ENCODE peak calls at places on chromosome 22, in six cellular contexts. L, G, H, E, Q and D are unnamed samples.
A peak's percentile ranks its signal among the peaks of the same experiment; 100 is the strongest.

GRCh38 chr22:19464975-19465374 is 14.0 kb downstream of the UFD1 start:
- DNase-seq in L (no peak), G (no peak), H (no peak), E (no peak), Q (no peak), D (no peak)

GRCh38 chr22:27045103-27045940 is 387.9 kb downstream of the MIAT start:
- DNase-seq in L (peak; percentile 7), G (no peak), H (peak; percentile 73), E (peak; percentile 74), Q (no peak), D (peak; percentile 36)

GRCh38 chr22:35057155-35057554 is 8.8 kb upstream of the ISX start:
- DNase-seq in L (no peak), G (no peak), H (no peak), E (no peak), Q (no peak), D (no peak)

GRCh38 chr22:41636467-41636866 is 15.4 kb downstream of the XRCC6 start:
- DNase-seq in L (peak; percentile 19), G (no peak), H (no peak), E (peak; percentile 87), Q (no peak), D (peak; percentile 30)

GRCh38 chr22:39543095-39543494 is 10.5 kb upstream of the RPS19BP1 start:
- DNase-seq in L (no peak), G (no peak), H (peak; percentile 38), E (peak; percentile 64), Q (no peak), D (peak; percentile 32)

GRCh38 chr22:22882033-22882717 is 5.4 kb upstream of the IGLL5 start:
- DNase-seq in L (no peak), G (no peak), H (no peak), E (peak; percentile 23), Q (no peak), D (no peak)

GRCh38 chr22:49614966-49615965 is 212.4 kb downstream of the BRD1 start:
- DNase-seq in L (no peak), G (no peak), H (no peak), E (no peak), Q (no peak), D (no peak)

GRCh38 chr22:37784829-37785495 is 22.8 kb upstream of the GCAT start:
- DNase-seq in L (no peak), G (no peak), H (no peak), E (no peak), Q (no peak), D (no peak)

GRCh38 chr22:49299821-49300231 is 527.8 kb downstream of the BRD1 start:
- DNase-seq in L (no peak), G (no peak), H (no peak), E (no peak), Q (no peak), D (no peak)

GRCh38 chr22:27609411-27610029 is 192.0 kb downstream of the MN1 start:
- DNase-seq in L (no peak), G (peak; percentile 35), H (no peak), E (no peak), Q (no peak), D (no peak)

GRCh38 chr22:27323646-27324045 is 477.9 kb downstream of the MN1 start:
- DNase-seq in L (no peak), G (no peak), H (no peak), E (no peak), Q (no peak), D (no peak)

GRCh38 chr22:21587803-21588611 is 20.5 kb downstream of the UBE2L3 start:
- DNase-seq in L (peak; percentile 16), G (no peak), H (peak; percentile 66), E (no peak), Q (peak; percentile 78), D (peak; percentile 67)

GRCh38 chr22:35687461-35687860 is 30.2 kb upstream of the APOL5 start:
- DNase-seq in L (no peak), G (no peak), H (no peak), E (no peak), Q (no peak), D (no peak)

GRCh38 chr22:29385748-29386147 is 2.6 kb downstream of the AP1B1 start:
- DNase-seq in L (no peak), G (no peak), H (no peak), E (no peak), Q (peak; percentile 64), D (no peak)

GRCh38 chr22:21738081-21738480 is 2.5 kb upstream of the YPEL1 start:
- DNase-seq in L (no peak), G (no peak), H (no peak), E (no peak), Q (no peak), D (no peak)

GRCh38 chr22:49555526-49555925 is 272.1 kb downstream of the BRD1 start:
- DNase-seq in L (no peak), G (no peak), H (no peak), E (no peak), Q (no peak), D (no peak)

GRCh38 chr22:20015187-20015625 is 1.4 kb downstream of the ARVCF start:
- DNase-seq in L (no peak), G (no peak), H (no peak), E (no peak), Q (no peak), D (no peak)

GRCh38 chr22:42990131-42990838 is 24.7 kb downstream of the PACSIN2 start:
- DNase-seq in L (peak; percentile 89), G (no peak), H (peak; percentile 86), E (peak; percentile 97), Q (no peak), D (peak; percentile 89)

GRCh38 chr22:36986242-36986821 is 32.9 kb downstream of the TST start:
- DNase-seq in L (peak; percentile 18), G (no peak), H (no peak), E (no peak), Q (no peak), D (no peak)

GRCh38 chr22:30922151-30922611 is 46.4 kb downstream of the MORC2 start:
- DNase-seq in L (peak; percentile 69), G (no peak), H (no peak), E (peak; percentile 69), Q (peak; percentile 60), D (peak; percentile 27)

GRCh38 chr22:25569983-25570382 is 5.5 kb downstream of the GRK3 start:
- DNase-seq in L (no peak), G (no peak), H (no peak), E (no peak), Q (no peak), D (no peak)
- H2AFZ ChIP-seq in L (no peak overlapping the region), G (no peak overlapping the region), H (no peak overlapping the region), E (no peak overlapping the region), Q (no peak overlapping the region), D (no peak overlapping the region)

GRCh38 chr22:24992946-24993345 is 40.4 kb downstream of the KIAA1671 start:
- DNase-seq in L (no peak), G (no peak), H (no peak), E (no peak), Q (no peak), D (no peak)
- H3K9ac ChIP-seq in L (no peak overlapping the region), G (no peak overlapping the region), H (no peak overlapping the region), E (no peak overlapping the region), Q (no peak overlapping the region), D (no peak overlapping the region)

GRCh38 chr22:45581549-45582080 is 78.9 kb downstream of the FBLN1 start:
- DNase-seq in L (no peak), G (no peak), H (no peak), E (no peak), Q (no peak), D (no peak)
- H2AFZ ChIP-seq in L (no peak overlapping the region), G (no peak overlapping the region), H (no peak overlapping the region), E (no peak overlapping the region), Q (no peak overlapping the region), D (no peak overlapping the region)

GRCh38 chr22:23908561-23909205 is 14.5 kb downstream of the MIF start:
- DNase-seq in L (no peak), G (no peak), H (no peak), E (no peak), Q (no peak), D (no peak)
- H3K9ac ChIP-seq in L (no peak overlapping the region), G (no peak overlapping the region), H (peak overlapping the region; percentile 44), E (no peak overlapping the region), Q (no peak overlapping the region), D (no peak overlapping the region)